ENCODE peak calls at places on chromosome 20, in nine cellular contexts. F is ovary, O is IMR-90, L is sigmoid colon, B is SJSA1, S is K562, D is GM23338, Z is mammary epithelial cell, M is adrenal gland. A is an unnamed sample.

GRCh38 chr20:15199698-15200097 is 862.3 kb upstream of the FLRT3 start:
- DNase-seq in L (no peak), D (no peak), S (no peak), O (no peak), B (no peak), F (no peak), Z (no peak), M (no peak), A (no peak)

GRCh38 chr20:59836768-59837167 is 96.7 kb downstream of the SYCP2 start:
- DNase-seq in M (no peak), Z (peak; percentile 26), L (no peak), S (no peak), O (no peak), D (peak; percentile 13), B (no peak), F (no peak), A (no peak)

GRCh38 chr20:48635791-48636267 is 192.0 kb downstream of the PREX1 start:
- DNase-seq in L (no peak), D (peak; percentile 82), Z (peak; percentile 26), B (peak; percentile 75), F (no peak), M (peak; percentile 64), O (peak; percentile 31), S (peak; percentile 86), A (peak; percentile 85)

GRCh38 chr20:4637081-4637797 is 84.5 kb upstream of the PRND start:
- DNase-seq in O (peak; percentile 6), F (no peak), B (no peak), M (no peak), S (no peak), D (no peak), L (no peak), Z (peak; percentile 62), A (no peak)

GRCh38 chr20:6495907-6496306 is 271.6 kb upstream of the BMP2 start:
- DNase-seq in M (no peak), O (no peak), F (no peak), S (no peak), B (no peak), L (no peak), D (no peak), Z (no peak), A (no peak)

GRCh38 chr20:18190466-18191233 is 53.0 kb downstream of the KAT14 start:
- DNase-seq in L (no peak), Z (peak; percentile 80), M (no peak), B (no peak), D (peak; percentile 51), F (no peak), O (no peak), S (no peak), A (no peak)

GRCh38 chr20:1632228-1632577 is 12.4 kb upstream of the SIRPB1 start:
- DNase-seq in M (no peak), Z (no peak), O (no peak), B (no peak), D (no peak), F (no peak), L (no peak), S (no peak), A (no peak)

GRCh38 chr20:5600982-5601381 is 149.2 kb upstream of the SHLD1 start:
- DNase-seq in B (no peak), M (no peak), Z (no peak), D (no peak), O (no peak), L (no peak), S (no peak), F (no peak), A (no peak)

GRCh38 chr20:49320460-49320859 is 42.6 kb upstream of the ZNFX1 start:
- DNase-seq in F (no peak), Z (peak; percentile 40), D (peak; percentile 91), M (no peak), B (no peak), L (no peak), O (peak; percentile 38), S (no peak), A (peak; percentile 30)

GRCh38 chr20:63878855-63879254 is 13.8 kb downstream of the TPD52L2 start:
- DNase-seq in B (no peak), M (no peak), F (no peak), S (no peak), D (no peak), L (no peak), O (no peak), Z (no peak), A (no peak)

GRCh38 chr20:64038579-64039292 is 2.8 kb downstream of the C20orf204 start:
- DNase-seq in M (peak; percentile 56), L (peak; percentile 80), Z (peak; percentile 80), B (peak; percentile 77), F (peak; percentile 67), O (peak; percentile 67), D (peak; percentile 88), S (peak; percentile 84), A (peak; percentile 87)

GRCh38 chr20:18831830-18832229 is 18.2 kb downstream of the SCP2D1 start:
- DNase-seq in M (peak; percentile 41), D (no peak), S (no peak), O (peak; percentile 51), L (no peak), Z (no peak), B (no peak), F (no peak), A (no peak)

GRCh38 chr20:49594143-49594928 is 26.4 kb upstream of the PTGIS start:
- DNase-seq in B (no peak), S (no peak), Z (peak; percentile 37), M (no peak), D (no peak), F (no peak), O (peak; percentile 87), L (peak; percentile 92), A (no peak)

GRCh38 chr20:36768768-36769430 is 4.7 kb downstream of the DSN1 start:
- DNase-seq in F (no peak), L (no peak), S (no peak), D (no peak), B (no peak), M (no peak), O (peak; percentile 51), Z (no peak), A (no peak)

GRCh38 chr20:6673071-6673470 is 94.4 kb upstream of the BMP2 start:
- DNase-seq in Z (no peak), S (no peak), O (no peak), B (no peak), M (no peak), F (no peak), D (no peak), L (no peak), A (no peak)

GRCh38 chr20:23305098-23305497 is 45.5 kb upstream of the NXT1 start:
- DNase-seq in O (no peak), S (no peak), Z (peak; percentile 81), M (no peak), L (peak; percentile 69), B (no peak), F (no peak), D (no peak), A (no peak)

DNA sequence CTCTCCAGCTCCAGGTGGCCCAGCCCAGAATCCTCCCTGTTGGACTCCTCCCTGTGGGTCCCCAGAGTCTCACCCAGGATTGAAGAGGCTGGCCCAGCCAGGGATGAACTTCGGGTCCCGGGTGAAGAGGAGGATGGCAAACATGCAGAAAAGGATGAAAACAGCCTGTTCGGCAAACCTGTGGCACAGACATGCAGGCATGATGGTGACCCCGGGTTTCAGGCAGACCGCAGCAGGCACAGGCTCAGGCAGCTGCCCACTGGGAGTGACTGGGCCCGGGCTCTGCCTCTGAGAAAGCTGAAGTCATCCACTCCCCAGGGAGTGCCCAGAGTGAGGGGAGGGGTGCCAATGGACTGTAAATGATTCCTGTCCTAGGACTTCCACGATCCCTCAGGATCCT is 37.5 kb upstream of the OCSTAMP start:
- DNase-seq in L (no peak), O (no peak), S (no peak), B (no peak), D (no peak), Z (no peak), F (no peak), M (no peak), A (no peak)
- H3K4me3 ChIP-seq in L (no peak overlapping the region), O (no peak overlapping the region), S (no peak overlapping the region), B (no peak overlapping the region), D (no peak overlapping the region), Z (no peak overlapping the region), F (no peak overlapping the region), M (no peak overlapping the region), A (no peak overlapping the region)

DNA sequence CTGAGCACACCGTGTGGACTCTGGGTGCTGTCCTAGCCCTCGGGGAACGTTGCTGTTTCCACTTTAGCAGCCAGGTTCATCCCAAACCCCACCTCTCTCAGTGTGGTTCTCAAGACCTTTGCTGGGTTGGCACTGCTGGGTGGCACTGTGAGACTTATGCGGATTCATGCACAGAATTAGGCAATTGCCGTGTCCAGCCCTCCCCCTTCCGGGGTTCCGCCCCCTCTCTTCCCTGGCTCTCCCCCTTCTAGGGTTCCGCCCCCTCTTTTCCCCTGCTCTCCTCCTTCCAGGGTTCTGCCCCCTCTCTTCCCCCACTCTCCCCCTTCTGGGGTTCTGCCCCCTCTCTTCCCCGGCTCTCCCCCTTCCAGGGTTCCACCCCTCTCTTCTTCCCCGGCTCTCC is 39.8 kb upstream of the SLCO4A1 start:
- DNase-seq in O (no peak), D (no peak), L (no peak), S (peak; percentile 67), M (no peak), B (no peak), Z (peak; percentile 14), F (no peak), A (no peak)
- H3K4me1 ChIP-seq in O (no peaks in the 10 kb centered on the region), D (peaks cover 21% of the 10 kb centered on the region), L (peaks cover 19% of the 10 kb centered on the region), S (peaks cover 16% of the 10 kb centered on the region), M (peaks cover 13% of the 10 kb centered on the region), B (peaks cover 17% of the 10 kb centered on the region), Z (peaks cover 32% of the 10 kb centered on the region), F (peaks cover 4% of the 10 kb centered on the region), A (peaks cover 12% of the 10 kb centered on the region)

GRCh38 chr20:3081641-3082040 is 2.9 kb downstream of the AVP start:
- DNase-seq in B (no peak), Z (no peak), L (no peak), M (no peak), D (no peak), O (no peak), S (no peak), F (no peak), A (no peak)

GRCh38 chr20:3084986-3085360 is 449 bp upstream of the AVP start:
- DNase-seq in D (no peak), B (no peak), M (no peak), F (no peak), Z (no peak), S (peak; percentile 50), O (no peak), L (no peak), A (no peak)

GRCh38 chr20:3084283-3084985 is at the start of gene AVP:
- DNase-seq in L (no peak), M (no peak), O (no peak), F (no peak), Z (no peak), B (no peak), S (peak; percentile 62), D (no peak), A (no peak)

GRCh38 chr20:3082306-3082951 is 2.1 kb downstream of the AVP start:
- DNase-seq in O (no peak), F (no peak), M (no peak), D (peak; percentile 40), L (no peak), S (no peak), B (no peak), Z (no peak), A (no peak)

GRCh38 chr20:3082955-3083952 is 1.3 kb downstream of the AVP start:
- DNase-seq in O (no peak), Z (no peak), F (no peak), M (no peak), B (no peak), D (peak; percentile 55), L (no peak), S (no peak), A (no peak)
- H3K4me3 ChIP-seq in O (no peak overlapping the region), Z (no peak overlapping the region), F (no peak overlapping the region), M (no peak overlapping the region), B (no peak overlapping the region), D (peak overlapping the region; percentile 61), L (peak overlapping the region; percentile 41), S (no peak overlapping the region), A (no peak overlapping the region)

GRCh38 chr20:57693002-57693582 is 16.7 kb downstream of the PMEPA1 start:
- DNase-seq in F (no peak), M (no peak), D (peak; percentile 68), O (no peak), S (no peak), B (no peak), L (no peak), Z (peak; percentile 99), A (no peak)
- H3K4me1 ChIP-seq in F (peaks cover 20% of the 10 kb centered on the region), M (peaks cover 12% of the 10 kb centered on the region), D (peaks cover 27% of the 10 kb centered on the region), O (peaks cover 10% of the 10 kb centered on the region), S (no peaks in the 10 kb centered on the region), B (peaks cover 8% of the 10 kb centered on the region), L (peaks cover 50% of the 10 kb centered on the region), Z (peaks cover 93% of the 10 kb centered on the region), A (peaks cover 5% of the 10 kb centered on the region)

A was measured in BE2C.